ENCODE peak calls at places on chromosomes 3 and 15, in six cellular contexts. L is GM23248, Q is HepG2, E is trophoblast cell, C is left lung, F is spleen. G is an unnamed sample.
A peak's percentile ranks its signal among the peaks of the same experiment; 100 is the strongest.

GRCh38 chr15:35304389-35304788 is 219.3 kb upstream of the NANOGP8 start:
- DNase-seq in L (no peak), Q (no peak), E (no peak), C (no peak), F (no peak), G (no peak)

GRCh38 chr15:91001209-91001608 is 6.9 kb upstream of the PRC1 start:
- DNase-seq in L (no peak), Q (no peak), E (no peak), C (no peak), F (no peak), G (no peak)

GRCh38 chr3:129625071-129625874 is 18.8 kb upstream of the PLXND1 start:
- DNase-seq in L (peak; percentile 21), Q (no peak), E (peak; percentile 16), C (peak; percentile 42), F (peak; percentile 74), G (peak; percentile 19)

GRCh38 chr15:35243758-35244157 is 158.7 kb upstream of the NANOGP8 start:
- DNase-seq in L (peak; percentile 22), Q (no peak), E (no peak), C (no peak), F (no peak), G (no peak)

GRCh38 chr3:38608961-38609360 is 40.5 kb downstream of the SCN5A start:
- DNase-seq in L (no peak), Q (no peak), E (no peak), C (peak; percentile 4), F (peak; percentile 28), G (no peak)

GRCh38 chr3:169619793-169620192 is 43.7 kb downstream of the MECOM start:
- DNase-seq in L (no peak), Q (no peak), E (no peak), C (no peak), F (no peak), G (no peak)

GRCh38 chr3:171831936-171832335 is 11.2 kb upstream of the TMEM212 start:
- DNase-seq in L (peak; percentile 77), Q (no peak), E (no peak), C (no peak), F (no peak), G (no peak)

GRCh38 chr3:18424862-18425640 is at the start of gene SATB1:
- DNase-seq in L (peak; percentile 82), Q (no peak), E (peak; percentile 46), C (peak; percentile 88), F (peak; percentile 95), G (peak; percentile 24)

GRCh38 chr15:68770206-68770605 is 50.5 kb downstream of the ANP32A start:
- DNase-seq in L (no peak), Q (no peak), E (no peak), C (no peak), F (no peak), G (no peak)

GRCh38 chr3:170814822-170815221 is 55.2 kb downstream of the RPL22L1 start:
- DNase-seq in L (no peak), Q (no peak), E (no peak), C (no peak), F (no peak), G (no peak)

GRCh38 chr3:153210116-153210515 is 48.1 kb downstream of the RAP2B start:
- DNase-seq in L (peak; percentile 66), Q (no peak), E (no peak), C (no peak), F (no peak), G (no peak)

GRCh38 chr3:193262707-193263106 is 21.7 kb downstream of the PLAAT1 start:
- DNase-seq in L (no peak), Q (no peak), E (no peak), C (no peak), F (no peak), G (no peak)

GRCh38 chr3:157647820-157648219 is 144.6 kb upstream of the VEPH1 start:
- DNase-seq in L (no peak), Q (no peak), E (no peak), C (no peak), F (no peak), G (no peak)

GRCh38 chr3:157501863-157502262 is 1.4 kb downstream of the VEPH1 start:
- DNase-seq in L (no peak), Q (no peak), E (no peak), C (no peak), F (no peak), G (no peak)

DNA sequence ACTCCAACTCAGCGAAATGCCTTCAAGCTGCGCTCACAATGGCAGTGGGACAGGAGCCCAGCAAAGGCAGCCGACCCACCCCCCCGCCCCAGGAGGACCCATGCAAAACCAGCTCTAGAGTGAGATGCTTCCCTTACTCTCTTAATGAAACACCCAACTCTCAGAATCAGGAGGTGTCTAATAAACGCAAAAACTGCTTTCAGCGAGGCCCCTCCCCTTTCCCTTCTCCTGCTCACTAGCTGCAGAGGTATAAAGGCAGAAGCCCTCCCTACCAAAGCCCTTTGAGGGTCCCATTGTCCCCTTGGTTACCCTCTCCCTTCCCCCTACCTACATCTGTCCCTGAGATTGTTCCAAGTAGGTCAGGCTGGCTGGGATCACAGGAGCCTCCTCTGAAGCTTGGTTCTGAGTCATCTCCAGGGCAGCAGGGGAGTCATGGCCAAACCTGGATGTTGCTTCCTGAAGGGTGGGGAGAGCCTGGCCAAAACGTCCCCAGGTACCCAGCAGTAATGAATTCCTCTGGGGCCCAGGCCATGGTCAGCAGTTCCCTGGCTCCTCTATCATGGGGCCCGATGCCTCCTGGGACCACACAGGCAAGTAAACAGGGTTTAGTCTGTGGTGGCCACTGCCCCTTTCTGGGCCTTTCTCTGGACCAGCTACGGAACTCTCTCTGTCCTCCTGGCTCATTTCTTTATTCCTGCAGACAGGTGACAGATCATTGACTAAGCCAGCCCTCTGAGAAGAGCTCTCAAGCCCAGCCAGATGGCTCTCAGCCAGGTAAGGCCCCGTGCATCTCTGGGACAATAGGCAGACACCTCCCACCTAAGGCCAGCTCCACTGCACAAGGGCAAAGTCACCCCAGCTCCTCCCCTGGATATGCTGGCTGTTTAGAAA is 8.6 kb downstream of the KLHL25 start:
- DNase-seq in L (peak; percentile 78), Q (peak; percentile 79), E (no peak), C (no peak), F (peak; percentile 70), G (peak; percentile 70)
- H3K4me3 ChIP-seq in L (no peak overlapping the region), Q (no peak overlapping the region), E (no peak overlapping the region), C (no peak overlapping the region), F (no peak overlapping the region), G (no peak overlapping the region)

GRCh38 chr3:58575986-58576652 is 1.1 kb downstream of the FAM107A start:
- DNase-seq in L (peak; percentile 10), Q (no peak), E (no peak), C (no peak), F (peak; percentile 47), G (peak; percentile 19)
- H3K4me3 ChIP-seq in L (no peak overlapping the region), Q (no peak overlapping the region), E (no peak overlapping the region), C (no peak overlapping the region), F (no peak overlapping the region), G (peak overlapping the region; percentile 57)

GRCh38 chr3:28912120-28912885 is 368.6 kb upstream of the RBMS3 start:
- DNase-seq in L (peak; percentile 43), Q (no peak), E (peak; percentile 4), C (no peak), F (no peak), G (no peak)

GRCh38 chr3:28917895-28918294 is 363.0 kb upstream of the RBMS3 start:
- DNase-seq in L (no peak), Q (no peak), E (no peak), C (no peak), F (no peak), G (no peak)

GRCh38 chr3:28916713-28917499 is 364.0 kb upstream of the RBMS3 start:
- DNase-seq in L (peak; percentile 87), Q (no peak), E (no peak), C (peak; percentile 36), F (peak; percentile 49), G (peak; percentile 25)

GRCh38 chr3:28915711-28916481 is 365.0 kb upstream of the RBMS3 start:
- DNase-seq in L (peak; percentile 75), Q (no peak), E (peak; percentile 10), C (no peak), F (no peak), G (peak; percentile 38)
- H3K4me3 ChIP-seq in L (peak overlapping the region; percentile 67), Q (no peak overlapping the region), E (no peak overlapping the region), C (no peak overlapping the region), F (no peak overlapping the region), G (no peak overlapping the region)

DNA sequence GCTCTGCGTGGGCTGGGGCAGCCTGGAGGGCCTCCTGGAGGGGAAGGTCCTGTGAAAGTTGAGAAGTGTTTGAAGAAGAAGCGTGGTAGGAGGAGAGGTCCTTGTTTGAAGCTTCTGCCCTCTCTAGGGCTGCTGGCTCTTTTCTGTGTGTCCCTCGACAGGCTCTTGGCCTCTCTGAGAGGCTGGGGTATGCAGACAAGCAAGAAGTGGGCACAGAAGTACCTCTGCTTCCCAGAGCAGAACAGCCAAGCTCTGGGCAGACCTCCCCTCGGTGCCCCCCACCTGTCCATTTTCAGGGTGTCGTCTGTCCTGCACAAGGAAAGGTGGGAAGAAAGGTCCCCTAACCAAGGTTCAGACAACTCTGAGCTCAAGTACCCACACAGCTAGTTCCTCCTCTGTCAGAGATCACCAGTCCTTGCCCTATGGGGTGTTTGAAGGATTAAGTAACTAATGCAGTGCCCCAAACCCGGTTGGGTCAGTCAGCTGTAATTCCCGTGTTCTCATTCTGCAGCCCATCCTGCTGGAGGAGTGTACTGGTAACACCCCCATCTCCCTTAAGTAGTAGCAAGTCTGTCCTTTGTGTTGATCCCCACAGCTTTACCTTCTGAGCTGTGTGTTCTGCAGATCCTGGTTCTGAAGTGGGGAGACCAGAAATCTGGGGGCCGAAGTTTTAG is 6.3 kb downstream of the CSK start:
- DNase-seq in L (no peak), Q (no peak), E (no peak), C (no peak), F (peak; percentile 78), G (no peak)
- H3K4me3 ChIP-seq in L (no peak overlapping the region), Q (no peak overlapping the region), E (no peak overlapping the region), C (no peak overlapping the region), F (peak overlapping the region; percentile 46), G (no peak overlapping the region)

GRCh38 chr15:80072285-80072684 is 12.8 kb downstream of the ZFAND6 start:
- DNase-seq in L (peak; percentile 90), Q (peak; percentile 91), E (peak; percentile 83), C (no peak), F (no peak), G (peak; percentile 16)
- H3K4me3 ChIP-seq in L (peak overlapping the region; percentile 76), Q (peak overlapping the region; percentile 63), E (peak overlapping the region; percentile 70), C (peak overlapping the region; percentile 16), F (peak overlapping the region; percentile 13), G (peak overlapping the region; percentile 51)

DNA sequence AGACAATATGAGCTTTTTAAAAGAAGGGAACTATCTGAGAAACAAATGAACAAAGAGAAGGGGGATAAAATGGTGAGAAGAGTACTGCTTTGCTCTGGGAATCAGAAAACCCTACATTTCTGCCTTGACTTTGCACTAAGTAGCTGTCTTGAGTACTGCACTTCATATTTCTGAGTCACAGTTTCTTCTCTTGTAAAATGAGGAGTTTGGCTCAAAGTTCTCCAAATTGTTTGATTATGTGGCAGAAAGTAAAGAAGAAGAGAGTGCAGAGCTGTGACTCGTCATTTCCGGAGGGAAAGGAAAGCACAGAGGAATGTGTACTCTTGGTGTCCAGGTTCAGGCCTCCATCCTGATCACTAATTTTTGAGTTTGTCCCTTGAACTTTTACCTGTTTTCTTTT is 54.7 kb downstream of the TP63 start:
- DNase-seq in L (peak; percentile 85), Q (peak; percentile 5), E (no peak), C (no peak), F (no peak), G (peak; percentile 68)
- H3K4me3 ChIP-seq in L (no peak overlapping the region), Q (no peak overlapping the region), E (no peak overlapping the region), C (no peak overlapping the region), F (no peak overlapping the region), G (no peak overlapping the region)

GRCh38 chr15:96142498-96142897 is 188.0 kb upstream of the NR2F2 start:
- DNase-seq in L (no peak), Q (no peak), E (no peak), C (no peak), F (no peak), G (no peak)
- H3K4me3 ChIP-seq in L (no peak overlapping the region), Q (no peak overlapping the region), E (no peak overlapping the region), C (no peak overlapping the region), F (no peak overlapping the region), G (no peak overlapping the region)